ENCODE peak calls at places on chromosome 15, in five cellular contexts. L is K562, H is A549, N is GM12878, G is HepG2. B is an unnamed sample.

GRCh38 chr15:35557544-35557943 is 11.6 kb upstream of the DPH6 start:
- ATAC-seq in L (peak; percentile 87), N (no peak), G (no peak), H (peak; percentile 30), B (no peak)

GRCh38 chr15:89093509-89093908 is 5.3 kb downstream of the ABHD2 start:
- ATAC-seq in H (no peak), G (no peak), N (no peak), L (no peak), B (no peak)

GRCh38 chr15:100849021-100849831 is 30.4 kb upstream of the ALDH1A3 start:
- ATAC-seq in L (peak; percentile 89), G (no peak), N (peak; percentile 96), H (peak; percentile 98), B (peak; percentile 71)

GRCh38 chr15:99618941-99619411 is 53.2 kb downstream of the MEF2A start:
- ATAC-seq in N (no peak), H (peak; percentile 62), G (peak; percentile 45), L (peak; percentile 41), B (peak; percentile 23)

GRCh38 chr15:47339800-47340575 is 377.3 kb upstream of the SEMA6D start:
- ATAC-seq in H (no peak), N (no peak), G (no peak), L (no peak), B (no peak)

GRCh38 chr15:93719941-93720351 is 511.4 kb upstream of the MCTP2 start:
- ATAC-seq in G (no peak), H (no peak), N (no peak), L (no peak), B (no peak)

GRCh38 chr15:28023933-28024888 is 74.9 kb downstream of the OCA2 start:
- ATAC-seq in H (no peak), G (no peak), L (no peak), N (no peak), B (no peak)

GRCh38 chr15:73854265-73854664 is 19.1 kb upstream of the TBC1D21 start:
- ATAC-seq in G (no peak), N (no peak), L (no peak), H (no peak), B (no peak)

GRCh38 chr15:41199470-41199869 is 31.1 kb downstream of the EXD1 start:
- ATAC-seq in L (no peak), H (no peak), G (no peak), N (no peak), B (no peak)
- H3K27ac ChIP-seq in L (no peak overlapping the region), H (no peak overlapping the region), G (no peak overlapping the region), N (no peak overlapping the region), B (no peak overlapping the region)

DNA sequence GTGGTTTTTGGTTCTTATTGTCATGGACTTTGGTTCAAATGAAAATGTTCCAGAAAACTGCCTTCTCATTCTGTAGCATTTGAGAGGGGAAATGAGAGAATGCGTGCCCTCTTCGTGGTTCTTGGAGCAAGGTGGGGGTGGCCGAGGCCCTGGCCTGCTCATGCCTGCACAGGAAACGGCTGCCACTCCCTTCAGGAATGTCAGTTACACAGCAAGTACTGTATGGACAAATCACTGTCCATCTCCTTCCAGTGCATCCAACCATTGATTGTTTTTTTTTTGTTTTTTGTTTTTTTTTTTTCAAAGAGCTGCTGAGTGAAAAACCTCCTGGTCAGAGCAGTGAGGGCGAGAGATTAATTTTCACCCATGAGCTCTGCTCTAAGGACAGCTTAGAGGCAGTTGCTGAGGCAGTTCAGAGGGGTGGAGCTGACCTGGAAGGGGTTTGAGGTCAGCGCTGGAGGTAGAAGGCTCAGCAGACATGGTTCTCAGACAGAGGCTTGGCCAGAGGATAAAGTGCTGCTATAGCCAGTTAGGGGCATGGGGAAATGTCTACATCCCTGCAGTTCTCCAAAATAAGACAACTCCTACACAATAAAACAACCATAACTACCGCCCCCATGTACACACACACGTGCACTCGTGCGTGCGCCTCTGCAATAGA is 20.2 kb upstream of the KIF23 start:
- ATAC-seq in H (peak; percentile 65), L (no peak), G (no peak), N (no peak), B (no peak)
- TF ChIP-seq EP300 in H (no peak), L (no peak), G (no peak), N (no peak), B (no peak)

GRCh38 chr15:79675982-79676381 is 220.8 kb downstream of the MTHFS start:
- ATAC-seq in G (no peak), L (no peak), H (peak; percentile 38), N (no peak), B (no peak)
- TF ChIP-seq CTCF in G (no peak), L (no peak), H (no peak), N (no peak), B (no peak)

GRCh38 chr15:40366204-40367037 is 8.4 kb downstream of the DISP2 start:
- ATAC-seq in N (no peak), G (no peak), L (no peak), H (no peak), B (no peak)
- H3K27ac ChIP-seq in N (no peak overlapping the region), G (no peak overlapping the region), L (no peak overlapping the region), H (no peak overlapping the region), B (no peak overlapping the region)